ENCODE peak calls at places on chromosomes 2 and 18, in ten cellular contexts. One of them, this sample, is unnamed. For H3K36me3, the result is how much of the 10 kb centered on the place peaks cover.

GRCh38 chr2:32742381-32742780 is 114.5 kb downstream of the TTC27 start:
- ATAC-seq in gastrocnemius medialis: no peak
- ATAC-seq in K562: no peak
- ATAC-seq in heart left ventricle: no peak
- ATAC-seq in HepG2: no peak
- ATAC-seq in right lobe of liver: no peak
- ATAC-seq in upper lobe of left lung: no peak
- ATAC-seq in GM12878: no peak
- ATAC-seq in body of pancreas: no peak
- ATAC-seq in HCT116: no peak
- ATAC-seq in this sample: no peak

GRCh38 chr18:51135795-51136194 is 61.7 kb downstream of the MEX3C start:
- ATAC-seq in right lobe of liver: no peak
- ATAC-seq in K562: peak
- ATAC-seq in gastrocnemius medialis: no peak
- ATAC-seq in HepG2: peak
- ATAC-seq in upper lobe of left lung: no peak
- ATAC-seq in GM12878: peak
- ATAC-seq in body of pancreas: no peak
- ATAC-seq in heart left ventricle: no peak
- ATAC-seq in HCT116: peak
- ATAC-seq in this sample: no peak

GRCh38 chr2:200454839-200455801 is 54.7 kb downstream of the KCTD18 start:
- ATAC-seq in K562: no peak
- ATAC-seq in gastrocnemius medialis: peak
- ATAC-seq in heart left ventricle: no peak
- ATAC-seq in body of pancreas: no peak
- ATAC-seq in upper lobe of left lung: peak
- ATAC-seq in GM12878: peak
- ATAC-seq in HCT116: peak
- ATAC-seq in HepG2: peak
- ATAC-seq in right lobe of liver: peak
- ATAC-seq in this sample: no peak

GRCh38 chr2:88265352-88265960 is 95.3 kb downstream of the THNSL2 start:
- ATAC-seq in K562: peak
- ATAC-seq in HepG2: peak
- ATAC-seq in HCT116: peak
- ATAC-seq in upper lobe of left lung: no peak
- ATAC-seq in heart left ventricle: peak
- ATAC-seq in GM12878: peak
- ATAC-seq in body of pancreas: peak
- ATAC-seq in right lobe of liver: peak
- ATAC-seq in gastrocnemius medialis: no peak
- ATAC-seq in this sample: no peak

GRCh38 chr2:27911458-27912210 is 21.1 kb downstream of the BABAM2 start:
- ATAC-seq in HepG2: no peak
- ATAC-seq in upper lobe of left lung: no peak
- ATAC-seq in GM12878: peak
- ATAC-seq in gastrocnemius medialis: no peak
- ATAC-seq in right lobe of liver: no peak
- ATAC-seq in body of pancreas: no peak
- ATAC-seq in heart left ventricle: no peak
- ATAC-seq in HCT116: no peak
- ATAC-seq in K562: no peak
- ATAC-seq in this sample: no peak

GRCh38 chr2:121969766-121970639 is 214.6 kb downstream of the TSN start:
- ATAC-seq in HCT116: no peak
- ATAC-seq in gastrocnemius medialis: no peak
- ATAC-seq in body of pancreas: no peak
- ATAC-seq in GM12878: no peak
- ATAC-seq in right lobe of liver: peak
- ATAC-seq in K562: no peak
- ATAC-seq in HepG2: no peak
- ATAC-seq in heart left ventricle: no peak
- ATAC-seq in upper lobe of left lung: no peak
- ATAC-seq in this sample: no peak

GRCh38 chr2:105934467-105934866 is 189.8 kb downstream of the NCK2 start:
- ATAC-seq in HCT116: no peak
- ATAC-seq in GM12878: no peak
- ATAC-seq in right lobe of liver: no peak
- ATAC-seq in gastrocnemius medialis: no peak
- ATAC-seq in heart left ventricle: no peak
- ATAC-seq in HepG2: peak
- ATAC-seq in body of pancreas: no peak
- ATAC-seq in K562: no peak
- ATAC-seq in upper lobe of left lung: no peak
- ATAC-seq in this sample: no peak

GRCh38 chr18:78937166-78937565 is 42.5 kb upstream of the SALL3 start:
- ATAC-seq in GM12878: no peak
- ATAC-seq in gastrocnemius medialis: no peak
- ATAC-seq in K562: no peak
- ATAC-seq in heart left ventricle: no peak
- ATAC-seq in right lobe of liver: no peak
- ATAC-seq in HCT116: no peak
- ATAC-seq in body of pancreas: no peak
- ATAC-seq in upper lobe of left lung: no peak
- ATAC-seq in HepG2: no peak
- ATAC-seq in this sample: no peak

GRCh38 chr2:72204782-72205545 is 57.3 kb upstream of the CYP26B1 start:
- ATAC-seq in HepG2: peak
- ATAC-seq in heart left ventricle: peak
- ATAC-seq in upper lobe of left lung: no peak
- ATAC-seq in GM12878: no peak
- ATAC-seq in right lobe of liver: peak
- ATAC-seq in body of pancreas: no peak
- ATAC-seq in gastrocnemius medialis: no peak
- ATAC-seq in HCT116: no peak
- ATAC-seq in K562: no peak
- ATAC-seq in this sample: peak

GRCh38 chr18:7626175-7626921 is 59.2 kb downstream of the PTPRM start:
- ATAC-seq in body of pancreas: peak
- ATAC-seq in gastrocnemius medialis: peak
- ATAC-seq in right lobe of liver: peak
- ATAC-seq in upper lobe of left lung: no peak
- ATAC-seq in GM12878: no peak
- ATAC-seq in K562: no peak
- ATAC-seq in HepG2: peak
- ATAC-seq in heart left ventricle: peak
- ATAC-seq in HCT116: no peak
- ATAC-seq in this sample: peak

GRCh38 chr2:67986258-67986657 is 76.5 kb downstream of the C1D start:
- ATAC-seq in HCT116: no peak
- ATAC-seq in right lobe of liver: no peak
- ATAC-seq in GM12878: no peak
- ATAC-seq in heart left ventricle: no peak
- ATAC-seq in HepG2: no peak
- ATAC-seq in gastrocnemius medialis: no peak
- ATAC-seq in K562: no peak
- ATAC-seq in upper lobe of left lung: no peak
- ATAC-seq in body of pancreas: no peak
- ATAC-seq in this sample: no peak

GRCh38 chr2:166653185-166653813 is 159.2 kb upstream of the SCN7A start:
- ATAC-seq in HCT116: no peak
- ATAC-seq in body of pancreas: no peak
- ATAC-seq in right lobe of liver: no peak
- ATAC-seq in K562: no peak
- ATAC-seq in upper lobe of left lung: no peak
- ATAC-seq in HepG2: no peak
- ATAC-seq in GM12878: no peak
- ATAC-seq in gastrocnemius medialis: no peak
- ATAC-seq in heart left ventricle: no peak
- ATAC-seq in this sample: no peak

GRCh38 chr2:85265304-85265703 is 62.5 kb downstream of the TGOLN2 start:
- ATAC-seq in gastrocnemius medialis: no peak
- ATAC-seq in GM12878: no peak
- ATAC-seq in HepG2: no peak
- ATAC-seq in K562: no peak
- ATAC-seq in upper lobe of left lung: no peak
- ATAC-seq in HCT116: no peak
- ATAC-seq in right lobe of liver: no peak
- ATAC-seq in heart left ventricle: peak
- ATAC-seq in body of pancreas: no peak
- ATAC-seq in this sample: peak

GRCh38 chr2:170170281-170171035 is 7.5 kb upstream of the MYO3B start:
- ATAC-seq in K562: no peak
- ATAC-seq in upper lobe of left lung: no peak
- ATAC-seq in HepG2: no peak
- ATAC-seq in gastrocnemius medialis: no peak
- ATAC-seq in body of pancreas: peak
- ATAC-seq in GM12878: no peak
- ATAC-seq in heart left ventricle: no peak
- ATAC-seq in HCT116: no peak
- ATAC-seq in right lobe of liver: no peak
- ATAC-seq in this sample: no peak

GRCh38 chr18:45723921-45724320 is at the start of gene SLC14A1:
- ATAC-seq in right lobe of liver: no peak
- ATAC-seq in GM12878: no peak
- ATAC-seq in HepG2: no peak
- ATAC-seq in upper lobe of left lung: no peak
- ATAC-seq in body of pancreas: no peak
- ATAC-seq in heart left ventricle: no peak
- ATAC-seq in gastrocnemius medialis: no peak
- ATAC-seq in HCT116: no peak
- ATAC-seq in K562: peak
- ATAC-seq in this sample: no peak

GRCh38 chr18:34709104-34709503 is 994 bp upstream of the DTNA start:
- ATAC-seq in upper lobe of left lung: peak
- ATAC-seq in gastrocnemius medialis: peak
- ATAC-seq in right lobe of liver: no peak
- ATAC-seq in GM12878: no peak
- ATAC-seq in body of pancreas: peak
- ATAC-seq in heart left ventricle: no peak
- ATAC-seq in HepG2: no peak
- ATAC-seq in HCT116: no peak
- ATAC-seq in K562: no peak
- ATAC-seq in this sample: peak

GRCh38 chr2:202158796-202159195 is 79.6 kb downstream of the SUMO1 start:
- ATAC-seq in HepG2: peak
- ATAC-seq in gastrocnemius medialis: no peak
- ATAC-seq in body of pancreas: no peak
- ATAC-seq in heart left ventricle: no peak
- ATAC-seq in right lobe of liver: no peak
- ATAC-seq in GM12878: peak
- ATAC-seq in upper lobe of left lung: no peak
- ATAC-seq in K562: peak
- ATAC-seq in HCT116: peak
- ATAC-seq in this sample: no peak

GRCh38 chr2:149290662-149291061 is 39.7 kb upstream of the LYPD6 start:
- ATAC-seq in HCT116: no peak
- ATAC-seq in upper lobe of left lung: no peak
- ATAC-seq in gastrocnemius medialis: no peak
- ATAC-seq in K562: no peak
- ATAC-seq in body of pancreas: no peak
- ATAC-seq in HepG2: no peak
- ATAC-seq in right lobe of liver: no peak
- ATAC-seq in GM12878: no peak
- ATAC-seq in heart left ventricle: no peak
- ATAC-seq in this sample: no peak
- H3K36me3 ChIP-seq in HCT116: under half
- H3K36me3 ChIP-seq in upper lobe of left lung: under half
- H3K36me3 ChIP-seq in gastrocnemius medialis: under half
- H3K36me3 ChIP-seq in K562: under half
- H3K36me3 ChIP-seq in body of pancreas: under half
- H3K36me3 ChIP-seq in HepG2: under half
- H3K36me3 ChIP-seq in right lobe of liver: under half
- H3K36me3 ChIP-seq in GM12878: under half
- H3K36me3 ChIP-seq in heart left ventricle: under half
- H3K36me3 ChIP-seq in this sample: under half

GRCh38 chr2:177344316-177344715 is 48.3 kb upstream of the AGPS start:
- ATAC-seq in GM12878: peak
- ATAC-seq in HepG2: peak
- ATAC-seq in upper lobe of left lung: no peak
- ATAC-seq in body of pancreas: no peak
- ATAC-seq in right lobe of liver: no peak
- ATAC-seq in K562: peak
- ATAC-seq in HCT116: peak
- ATAC-seq in heart left ventricle: no peak
- ATAC-seq in gastrocnemius medialis: no peak
- ATAC-seq in this sample: no peak
- TF ChIP-seq CTCF in GM12878: no peak
- TF ChIP-seq CTCF in HepG2: no peak
- TF ChIP-seq CTCF in upper lobe of left lung: no peak
- TF ChIP-seq CTCF in body of pancreas: no peak
- TF ChIP-seq CTCF in right lobe of liver: no peak
- TF ChIP-seq CTCF in K562: no peak
- TF ChIP-seq CTCF in HCT116: peak
- TF ChIP-seq CTCF in heart left ventricle: no peak
- TF ChIP-seq CTCF in gastrocnemius medialis: no peak
- TF ChIP-seq CTCF in this sample: no peak

GRCh38 chr2:25421746-25422431 is 80.2 kb upstream of the DNMT3A start:
- ATAC-seq in GM12878: peak
- ATAC-seq in body of pancreas: no peak
- ATAC-seq in gastrocnemius medialis: no peak
- ATAC-seq in K562: no peak
- ATAC-seq in upper lobe of left lung: no peak
- ATAC-seq in heart left ventricle: no peak
- ATAC-seq in right lobe of liver: peak
- ATAC-seq in HepG2: peak
- ATAC-seq in HCT116: no peak
- ATAC-seq in this sample: no peak
- TF ChIP-seq POLR2A in GM12878: peak
- TF ChIP-seq POLR2A in body of pancreas: no peak
- TF ChIP-seq POLR2A in gastrocnemius medialis: no peak
- TF ChIP-seq POLR2A in K562: no peak
- TF ChIP-seq POLR2A in upper lobe of left lung: no peak
- TF ChIP-seq POLR2A in heart left ventricle: no peak
- TF ChIP-seq POLR2A in right lobe of liver: no peak
- TF ChIP-seq POLR2A in HepG2: no peak
- TF ChIP-seq POLR2A in HCT116: no peak
- TF ChIP-seq POLR2A in this sample: no peak

GRCh38 chr2:232793271-232793670 is 16.9 kb upstream of the KCNJ13 start:
- ATAC-seq in body of pancreas: no peak
- ATAC-seq in gastrocnemius medialis: no peak
- ATAC-seq in HepG2: no peak
- ATAC-seq in right lobe of liver: no peak
- ATAC-seq in HCT116: no peak
- ATAC-seq in upper lobe of left lung: no peak
- ATAC-seq in GM12878: no peak
- ATAC-seq in heart left ventricle: no peak
- ATAC-seq in K562: no peak
- ATAC-seq in this sample: no peak

GRCh38 chr2:232794981-232795380 is 18.6 kb upstream of the KCNJ13 start:
- ATAC-seq in gastrocnemius medialis: no peak
- ATAC-seq in HCT116: no peak
- ATAC-seq in GM12878: no peak
- ATAC-seq in upper lobe of left lung: no peak
- ATAC-seq in right lobe of liver: no peak
- ATAC-seq in HepG2: no peak
- ATAC-seq in body of pancreas: no peak
- ATAC-seq in K562: no peak
- ATAC-seq in heart left ventricle: no peak
- ATAC-seq in this sample: no peak

GRCh38 chr2:232787806-232788205 is 11.4 kb upstream of the KCNJ13 start:
- ATAC-seq in HepG2: no peak
- ATAC-seq in body of pancreas: no peak
- ATAC-seq in heart left ventricle: no peak
- ATAC-seq in HCT116: no peak
- ATAC-seq in upper lobe of left lung: no peak
- ATAC-seq in K562: no peak
- ATAC-seq in GM12878: no peak
- ATAC-seq in right lobe of liver: no peak
- ATAC-seq in gastrocnemius medialis: no peak
- ATAC-seq in this sample: no peak

GRCh38 chr2:232789067-232789466 is 12.7 kb upstream of the KCNJ13 start:
- ATAC-seq in HepG2: no peak
- ATAC-seq in right lobe of liver: no peak
- ATAC-seq in gastrocnemius medialis: no peak
- ATAC-seq in body of pancreas: no peak
- ATAC-seq in GM12878: no peak
- ATAC-seq in heart left ventricle: no peak
- ATAC-seq in upper lobe of left lung: no peak
- ATAC-seq in K562: no peak
- ATAC-seq in HCT116: no peak
- ATAC-seq in this sample: no peak

GRCh38 chr2:232791518-232791917 is 15.2 kb upstream of the KCNJ13 start:
- ATAC-seq in GM12878: no peak
- ATAC-seq in HCT116: no peak
- ATAC-seq in HepG2: no peak
- ATAC-seq in K562: no peak
- ATAC-seq in body of pancreas: no peak
- ATAC-seq in heart left ventricle: no peak
- ATAC-seq in right lobe of liver: no peak
- ATAC-seq in upper lobe of left lung: no peak
- ATAC-seq in gastrocnemius medialis: no peak
- ATAC-seq in this sample: no peak
- H3K36me3 ChIP-seq in GM12878: under half
- H3K36me3 ChIP-seq in HCT116: under half
- H3K36me3 ChIP-seq in HepG2: under half
- H3K36me3 ChIP-seq in K562: half or more
- H3K36me3 ChIP-seq in body of pancreas: under half
- H3K36me3 ChIP-seq in heart left ventricle: half or more
- H3K36me3 ChIP-seq in right lobe of liver: under half
- H3K36me3 ChIP-seq in upper lobe of left lung: under half
- H3K36me3 ChIP-seq in gastrocnemius medialis: under half
- H3K36me3 ChIP-seq in this sample: under half